ENCODE peak calls at places on chromosomes 6 and 20, in six cellular contexts. N, M, P, E, Y and B are unnamed samples.

GRCh38 chr6:17869010-17869752 is 118.3 kb downstream of the KIF13A start:
- DNase-seq in P (peak), M (no peak), N (no peak), Y (no peak), E (no peak), B (no peak)

GRCh38 chr6:75307364-75308004 is 22.9 kb upstream of the TMEM30A start:
- DNase-seq in N (no peak), E (no peak), P (no peak), M (no peak), Y (no peak), B (no peak)

GRCh38 chr6:140346461-140346860 is 972.0 kb upstream of the CITED2 start:
- DNase-seq in E (no peak), P (peak), M (no peak), N (no peak), Y (no peak), B (no peak)

GRCh38 chr20:15834857-15835256 is 738.4 kb downstream of the KIF16B start:
- DNase-seq in P (no peak), Y (no peak), N (no peak), E (no peak), M (no peak), B (no peak)

GRCh38 chr20:53831228-53831627 is 237.6 kb upstream of the ZNF217 start:
- DNase-seq in M (no peak), E (no peak), N (no peak), Y (no peak), P (no peak), B (no peak)

GRCh38 chr20:43925786-43926185 is 11.1 kb downstream of the TOX2 start:
- DNase-seq in E (no peak), N (peak), P (peak), M (no peak), Y (no peak), B (no peak)

GRCh38 chr6:165183071-165183470 is 126.3 kb downstream of the C6orf118 start:
- DNase-seq in E (no peak), Y (no peak), P (no peak), N (no peak), M (no peak), B (no peak)

GRCh38 chr6:4281341-4282293 is 146.2 kb upstream of the ECI2 start:
- DNase-seq in Y (no peak), P (peak), E (no peak), M (peak), N (peak), B (peak)

GRCh38 chr6:90420495-90420894 is 123.9 kb upstream of the BACH2 start:
- DNase-seq in E (no peak), M (no peak), Y (no peak), P (no peak), N (no peak), B (no peak)

GRCh38 chr20:15857131-15857784 is 716.0 kb downstream of the KIF16B start:
- DNase-seq in P (no peak), E (no peak), Y (no peak), N (no peak), M (no peak), B (no peak)

GRCh38 chr6:137680678-137681346 is 186.2 kb upstream of the TNFAIP3 start:
- DNase-seq in P (peak), M (no peak), N (no peak), E (no peak), Y (no peak), B (no peak)

GRCh38 chr6:160347259-160348208 is 644 bp upstream of the SLC22A3 start:
- DNase-seq in E (no peak), Y (no peak), M (no peak), P (no peak), N (no peak), B (no peak)

GRCh38 chr20:17843246-17844132 is 125.1 kb downstream of the SNX5 start:
- DNase-seq in N (peak), P (peak), M (no peak), E (peak), Y (peak), B (peak)

GRCh38 chr20:55095745-55096450 is 620.5 kb downstream of the DOK5 start:
- DNase-seq in Y (no peak), P (no peak), M (no peak), N (no peak), E (no peak), B (no peak)

GRCh38 chr6:148291876-148292275 is 50.8 kb upstream of the SASH1 start:
- DNase-seq in E (no peak), Y (no peak), P (peak), M (no peak), N (no peak), B (no peak)

GRCh38 chr6:114419175-114419574 is 76.4 kb upstream of the HS3ST5 start:
- DNase-seq in Y (no peak), M (no peak), E (no peak), N (no peak), P (no peak), B (no peak)

GRCh38 chr6:116113386-116113785 is 12.5 kb downstream of the COL10A1 start:
- DNase-seq in N (no peak), Y (no peak), M (no peak), P (no peak), E (no peak), B (no peak)

GRCh38 chr20:33043731-33044181 is 9.9 kb upstream of the BPIFB3 start:
- DNase-seq in Y (no peak), N (no peak), M (no peak), E (no peak), P (no peak), B (no peak)

GRCh38 chr6:13014551-13015378 is 298.2 kb downstream of the PHACTR1 start:
- DNase-seq in N (peak), P (no peak), E (no peak), Y (no peak), M (no peak), B (no peak)

GRCh38 chr6:35491558-35492541 is 5.0 kb downstream of the TEAD3 start:
- DNase-seq in M (no peak), E (no peak), P (no peak), N (peak), Y (no peak), B (no peak)

GRCh38 chr20:18633411-18633810 is 45.6 kb downstream of the DTD1 start:
- DNase-seq in N (no peak), P (no peak), E (no peak), M (no peak), Y (no peak), B (no peak)

GRCh38 chr20:45341939-45342862 is 6.0 kb downstream of the SDC4 start:
- DNase-seq in Y (no peak), M (peak), N (peak), P (peak), E (peak), B (peak)

GRCh38 chr6:142907017-142907470 is 37.9 kb downstream of the HIVEP2 start:
- DNase-seq in M (no peak), Y (no peak), P (no peak), N (no peak), E (no peak), B (no peak)

GRCh38 chr6:157906537-157907061 is 75.1 kb upstream of the SYNJ2 start:
- DNase-seq in M (no peak), P (no peak), E (no peak), N (no peak), Y (no peak), B (no peak)

GRCh38 chr6:105036371-105036770 is 79.5 kb downstream of the LIN28B start:
- DNase-seq in M (no peak), P (no peak), E (no peak), N (no peak), Y (no peak), B (no peak)

GRCh38 chr20:8870652-8871051 is 198.2 kb upstream of the PLCB4 start:
- DNase-seq in N (no peak), Y (no peak), M (no peak), P (no peak), E (no peak), B (no peak)

GRCh38 chr20:64196831-64197418 is 32.7 kb downstream of the MYT1 start:
- DNase-seq in M (no peak), E (no peak), Y (no peak), N (no peak), P (no peak), B (no peak)

GRCh38 chr6:7721654-7722053 is 4.2 kb upstream of the BMP6 start:
- DNase-seq in P (peak), N (no peak), M (no peak), E (no peak), Y (no peak), B (no peak)

GRCh38 chr6:50610562-50610961 is 102.8 kb upstream of the TFAP2D start:
- DNase-seq in E (no peak), N (no peak), M (no peak), P (no peak), Y (no peak), B (no peak)

GRCh38 chr6:119533603-119534279 is 184.2 kb upstream of the MAN1A1 start:
- DNase-seq in Y (peak), E (no peak), N (no peak), P (peak), M (no peak), B (peak)

GRCh38 chr20:24676353-24676977 is 207.0 kb downstream of the SYNDIG1 start:
- DNase-seq in Y (no peak), N (no peak), M (no peak), P (no peak), E (no peak), B (no peak)

GRCh38 chr6:17472653-17473183 is 79.3 kb downstream of the CAP2 start:
- DNase-seq in M (no peak), E (no peak), P (peak), Y (no peak), N (no peak), B (no peak)

GRCh38 chr6:5398530-5398929 is 137.2 kb downstream of the FARS2 start:
- DNase-seq in E (no peak), N (no peak), M (no peak), Y (no peak), P (peak), B (peak)

DNA sequence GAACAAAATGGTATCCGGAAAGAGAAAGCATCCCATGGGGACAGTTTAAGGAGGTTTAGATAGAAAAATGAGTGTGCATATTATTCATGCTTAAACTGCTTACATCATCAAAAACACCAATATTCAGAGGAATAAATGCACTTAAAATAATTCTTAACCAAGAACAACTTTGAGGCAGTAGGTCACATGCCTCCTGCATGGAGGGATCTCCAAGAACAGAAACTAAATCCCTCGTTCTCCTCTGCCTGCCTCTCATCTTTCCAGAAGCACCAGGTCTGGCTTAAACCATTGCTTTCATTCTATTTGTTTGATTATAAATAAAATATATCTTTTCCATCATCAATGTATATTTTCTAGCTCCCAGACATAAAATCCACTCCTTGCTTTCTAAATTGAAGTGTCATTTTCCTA is 103.5 kb upstream of the QKI start:
- DNase-seq in E (no peak), M (no peak), N (no peak), P (no peak), Y (no peak), B (no peak)
- H3K27ac ChIP-seq in E (no peak), M (no peak), N (no peak), P (no peak), Y (no peak), B (no peak)

DNA sequence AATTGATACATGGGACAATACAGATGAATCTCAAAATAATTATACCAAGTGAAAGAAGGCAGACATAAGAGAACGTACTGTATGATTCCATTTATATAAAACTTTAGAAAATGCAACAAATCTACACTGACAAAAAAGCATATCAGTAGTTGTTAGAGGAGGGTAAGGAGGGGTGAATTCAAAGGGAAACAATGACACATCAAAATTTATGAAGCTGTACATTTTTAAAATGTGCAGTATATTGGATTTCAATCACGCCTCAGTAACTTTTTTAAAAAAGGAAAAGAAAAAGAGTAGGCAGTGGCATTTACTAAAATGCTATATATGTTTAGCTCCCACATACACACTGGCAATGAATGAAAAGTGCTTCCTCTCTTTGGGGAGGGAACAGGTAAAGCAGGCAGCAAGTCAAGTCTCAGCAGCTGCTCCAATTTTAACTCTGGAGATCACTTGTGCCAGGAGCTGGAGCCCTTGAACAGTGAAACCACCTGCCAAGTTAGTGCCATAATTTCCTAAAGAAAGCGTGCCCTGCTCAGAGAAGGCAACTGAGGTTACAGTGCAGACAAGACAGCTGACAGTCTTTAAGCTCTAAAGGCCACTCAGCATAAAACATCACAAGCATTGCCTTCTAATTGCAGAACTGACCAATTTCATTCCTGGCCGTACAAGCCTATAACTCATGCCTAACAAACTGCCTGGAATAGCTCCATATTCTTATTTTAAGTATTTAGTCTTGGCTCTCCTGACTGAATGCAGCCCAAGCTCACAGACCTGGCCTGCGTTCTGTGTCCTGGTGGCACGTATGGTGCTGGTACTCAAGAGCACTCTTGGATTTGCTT is 10.9 kb downstream of the FKBP1A start:
- DNase-seq in P (peak), M (no peak), E (no peak), N (no peak), Y (no peak), B (no peak)
- TF ChIP-seq CTCF in P (no peak), M (no peak), E (no peak), N (no peak), Y (no peak), B (no peak)

GRCh38 chr6:135853986-135854385 is 2.5 kb downstream of the PDE7B start:
- DNase-seq in E (no peak), P (no peak), N (no peak), M (no peak), Y (no peak), B (no peak)

GRCh38 chr6:135851442-135852271 is at the start of gene PDE7B:
- DNase-seq in P (peak), Y (peak), E (peak), M (peak), N (peak), B (peak)

GRCh38 chr6:135852775-135853174 is 1.3 kb downstream of the PDE7B start:
- DNase-seq in M (no peak), Y (no peak), P (peak), N (no peak), E (no peak), B (no peak)

GRCh38 chr6:135854799-135855198 is 3.3 kb downstream of the PDE7B start:
- DNase-seq in N (no peak), M (no peak), P (no peak), E (no peak), Y (no peak), B (no peak)

GRCh38 chr6:135853227-135853626 is 1.7 kb downstream of the PDE7B start:
- DNase-seq in P (peak), E (no peak), M (no peak), N (no peak), Y (no peak), B (no peak)
- H3K27ac ChIP-seq in P (peak), E (peak), M (no peak), N (peak), Y (no peak), B (no peak)

GRCh38 chr6:39812853-39813533 is 20.8 kb downstream of the DAAM2 start:
- DNase-seq in N (no peak), Y (no peak), E (no peak), M (no peak), P (peak), B (no peak)
- TF ChIP-seq CTCF in N (peak), Y (peak), E (no peak), M (no peak), P (peak), B (no peak)

DNA sequence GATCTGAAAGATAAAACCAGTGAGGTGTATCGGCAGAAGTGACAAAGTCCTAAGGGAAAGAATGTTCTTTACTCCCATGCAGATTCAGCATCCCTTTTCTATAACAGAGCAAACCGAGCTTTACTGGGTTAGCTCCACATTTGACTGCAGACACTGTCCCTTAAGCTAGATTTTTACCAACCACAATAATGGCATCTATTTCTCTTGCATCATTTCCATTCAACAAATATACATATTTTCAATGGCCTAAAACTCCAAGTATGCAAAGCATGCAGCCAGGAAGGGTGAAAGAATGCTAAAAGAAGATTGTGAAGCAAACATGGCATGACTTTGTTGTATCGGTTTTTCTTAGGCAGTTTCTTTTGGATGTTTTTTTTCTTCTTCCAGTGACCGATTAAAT is 255.4 kb downstream of the OGFRL1 start:
- DNase-seq in M (no peak), P (peak), N (no peak), Y (peak), E (no peak), B (no peak)
- H3K27ac ChIP-seq in M (no peak), P (no peak), N (no peak), Y (no peak), E (no peak), B (no peak)

GRCh38 chr6:134676307-134677281 is 273.3 kb downstream of the ALDH8A1 start:
- DNase-seq in E (no peak), Y (no peak), M (peak), N (no peak), P (peak), B (no peak)
- TF ChIP-seq CTCF in E (no peak), Y (no peak), M (no peak), N (no peak), P (no peak), B (no peak)

DNA sequence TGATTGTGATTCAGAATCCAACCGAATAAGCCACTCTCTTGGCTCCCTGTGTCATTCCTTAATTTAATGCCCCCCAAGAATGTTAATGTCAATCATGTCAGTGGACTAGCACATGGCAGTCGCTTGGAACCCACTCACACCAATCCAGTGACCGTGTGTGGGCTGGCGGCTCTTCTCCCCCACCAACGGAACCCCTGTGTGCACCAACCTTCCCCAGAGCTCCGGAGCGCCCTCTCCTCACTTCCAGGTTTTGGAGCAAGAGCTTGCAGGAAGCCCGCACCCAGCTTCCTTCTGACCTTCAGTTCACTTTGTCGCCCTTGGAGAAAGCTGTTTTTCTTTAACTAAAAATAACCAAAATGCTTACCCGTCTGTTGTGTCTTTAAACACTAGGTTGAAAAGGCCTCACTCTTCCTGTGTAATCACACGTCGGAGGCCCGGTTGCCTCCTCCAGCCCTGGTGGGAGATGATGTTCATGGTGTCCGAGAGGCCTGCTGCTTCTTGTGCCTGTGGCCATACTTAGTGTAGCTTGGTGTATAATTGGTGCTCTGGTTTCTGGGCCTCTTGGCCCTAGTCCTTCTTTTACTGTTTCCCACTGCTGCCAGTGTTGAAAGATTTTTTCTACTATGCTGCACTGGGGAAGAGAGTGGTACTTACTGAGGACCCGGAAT is 17.8 kb upstream of the MAP1LC3A start:
- DNase-seq in Y (no peak), N (no peak), E (no peak), P (no peak), M (no peak), B (no peak)
- H3K27ac ChIP-seq in Y (no peak), N (peak), E (no peak), P (no peak), M (no peak), B (peak)

DNA sequence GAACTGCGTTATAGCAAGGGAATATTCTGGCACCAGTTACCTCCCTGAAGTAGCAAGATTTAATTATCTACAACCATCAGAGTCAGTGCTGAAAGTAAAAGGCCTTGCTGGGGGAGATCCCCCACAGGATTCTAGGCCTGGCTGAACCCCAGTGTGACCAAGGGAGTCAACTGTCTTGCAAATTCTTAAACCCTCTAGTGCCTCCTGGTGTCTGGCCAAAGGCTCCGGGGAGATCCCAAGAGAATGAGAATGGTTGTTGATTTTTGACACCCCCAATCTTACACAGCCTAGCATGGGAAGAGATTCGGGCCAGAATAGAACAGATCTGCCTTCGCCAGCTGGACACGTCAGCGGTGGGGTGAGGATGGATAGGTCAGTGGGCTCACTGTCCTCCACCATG is 179.4 kb downstream of the ERMARD start:
- DNase-seq in Y (no peak), N (no peak), E (peak), M (no peak), P (no peak), B (no peak)
- TF ChIP-seq CTCF in Y (no peak), N (peak), E (no peak), M (no peak), P (no peak), B (no peak)